ENCODE peak calls at places on chromosomes 12 and 14, in eight cellular contexts. M, N, K, D, O, P, Q and H are unnamed samples.

GRCh38 chr14:20681348-20682126 is 2.8 kb upstream of the RNASE4 start:
- DNase-seq in M (peak), N (peak), K (peak), D (peak), O (peak), P (peak), Q (peak), H (no peak)

GRCh38 chr14:54929556-54929955 is 26.9 kb upstream of the GCH1 start:
- DNase-seq in M (no peak), N (no peak), K (no peak), D (no peak), O (no peak), P (no peak), Q (no peak), H (no peak)

GRCh38 chr14:85165091-85165490 is 364.9 kb upstream of the FLRT2 start:
- DNase-seq in M (no peak), N (no peak), K (no peak), D (no peak), O (no peak), P (no peak), Q (peak), H (no peak)

GRCh38 chr14:87754512-87755223 is 238.3 kb downstream of the GALC start:
- DNase-seq in M (no peak), N (no peak), K (no peak), D (no peak), O (no peak), P (no peak), Q (no peak), H (no peak)

GRCh38 chr14:72565200-72565599 is 328.7 kb downstream of the DPF3 start:
- DNase-seq in M (no peak), N (peak), K (no peak), D (no peak), O (no peak), P (no peak), Q (no peak), H (no peak)

GRCh38 chr12:114662512-114663177 is 21.3 kb downstream of the TBX3 start:
- DNase-seq in M (peak), N (peak), K (peak), D (peak), O (peak), P (no peak), Q (peak), H (peak)

GRCh38 chr12:130423991-130424857 is 86.5 kb downstream of the PIWIL1 start:
- DNase-seq in M (no peak), N (no peak), K (no peak), D (no peak), O (no peak), P (peak), Q (no peak), H (no peak)

GRCh38 chr12:122729583-122730214 is 945 bp downstream of the HCAR1 start:
- DNase-seq in M (no peak), N (no peak), K (no peak), D (no peak), O (no peak), P (no peak), Q (no peak), H (no peak)

GRCh38 chr12:14618990-14619389 is 51.3 kb upstream of the PLBD1 start:
- DNase-seq in M (no peak), N (peak), K (no peak), D (no peak), O (no peak), P (no peak), Q (peak), H (no peak)

GRCh38 chr12:63440063-63440462 is 228.2 kb downstream of the DPY19L2 start:
- DNase-seq in M (no peak), N (no peak), K (no peak), D (no peak), O (no peak), P (no peak), Q (no peak), H (no peak)

GRCh38 chr12:128729628-128730121 is 94.1 kb downstream of the SLC15A4 start:
- DNase-seq in M (no peak), N (no peak), K (no peak), D (no peak), O (no peak), P (no peak), Q (no peak), H (no peak)

GRCh38 chr12:128191380-128191779 is 75.6 kb upstream of the TMEM132C start:
- DNase-seq in M (no peak), N (peak), K (no peak), D (no peak), O (no peak), P (no peak), Q (no peak), H (no peak)

GRCh38 chr12:91890742-91891141 is 254.9 kb downstream of the BTG1 start:
- DNase-seq in M (no peak), N (no peak), K (no peak), D (no peak), O (no peak), P (no peak), Q (no peak), H (no peak)

GRCh38 chr14:39740454-39740853 is 308.2 kb upstream of the FBXO33 start:
- DNase-seq in M (no peak), N (no peak), K (no peak), D (no peak), O (no peak), P (no peak), Q (no peak), H (no peak)

GRCh38 chr12:4274960-4275868 is 1.7 kb downstream of the CCND2 start:
- DNase-seq in M (peak), N (no peak), K (no peak), D (no peak), O (peak), P (peak), Q (no peak), H (no peak)

GRCh38 chr12:120468271-120468845 is 1.2 kb downstream of the SRSF9 start:
- DNase-seq in M (peak), N (peak), K (peak), D (peak), O (peak), P (peak), Q (peak), H (peak)

GRCh38 chr14:91158091-91158790 is 44.4 kb downstream of the DGLUCY start:
- DNase-seq in M (no peak), N (peak), K (peak), D (peak), O (no peak), P (no peak), Q (no peak), H (no peak)

GRCh38 chr14:76514599-76514998 is 138.7 kb downstream of the ESRRB start:
- DNase-seq in M (no peak), N (no peak), K (no peak), D (no peak), O (no peak), P (peak), Q (no peak), H (no peak)

GRCh38 chr12:132806857-132807256 is 21.8 kb downstream of the GOLGA3 start:
- DNase-seq in M (no peak), N (no peak), K (no peak), D (no peak), O (no peak), P (no peak), Q (no peak), H (no peak)

GRCh38 chr12:123532021-123532420 is 1.5 kb downstream of the RILPL1 start:
- DNase-seq in M (no peak), N (no peak), K (no peak), D (no peak), O (no peak), P (no peak), Q (no peak), H (no peak)

GRCh38 chr12:95204141-95204866 is 13.0 kb downstream of the FGD6 start:
- DNase-seq in M (peak), N (no peak), K (peak), D (peak), O (peak), P (no peak), Q (peak), H (peak)

GRCh38 chr12:105235299-105235746 is 651 bp downstream of the APPL2 start:
- DNase-seq in M (no peak), N (no peak), K (no peak), D (no peak), O (no peak), P (no peak), Q (no peak), H (no peak)

GRCh38 chr12:6229823-6230222 is 29.6 kb downstream of the CD9 start:
- DNase-seq in M (peak), N (peak), K (no peak), D (no peak), O (peak), P (peak), Q (peak), H (peak)

GRCh38 chr12:59372971-59373370 is 222.9 kb upstream of the SLC16A7 start:
- DNase-seq in M (no peak), N (peak), K (no peak), D (no peak), O (no peak), P (no peak), Q (no peak), H (no peak)

GRCh38 chr12:125169451-125169850 is 104.2 kb downstream of the AACS start:
- DNase-seq in M (no peak), N (no peak), K (no peak), D (no peak), O (no peak), P (no peak), Q (no peak), H (no peak)

GRCh38 chr14:56810850-56811595 is 744 bp upstream of the OTX2 start:
- DNase-seq in M (no peak), N (no peak), K (no peak), D (no peak), O (no peak), P (no peak), Q (no peak), H (no peak)

GRCh38 chr12:122687091-122687490 is 16.1 kb downstream of the HCAR2 start:
- DNase-seq in M (no peak), N (no peak), K (no peak), D (peak), O (no peak), P (no peak), Q (no peak), H (no peak)

GRCh38 chr14:50964683-50965390 is 20.6 kb upstream of the PYGL start:
- DNase-seq in M (peak), N (peak), K (peak), D (peak), O (peak), P (no peak), Q (peak), H (peak)

GRCh38 chr12:120259418-120260202 is 5.9 kb downstream of the PXN start:
- DNase-seq in M (no peak), N (no peak), K (no peak), D (no peak), O (peak), P (no peak), Q (no peak), H (no peak)

GRCh38 chr12:108306014-108306501 is 33.1 kb downstream of the CMKLR1 start:
- DNase-seq in M (no peak), N (no peak), K (no peak), D (no peak), O (peak), P (no peak), Q (no peak), H (no peak)

GRCh38 chr12:51242896-51243295 is 4.3 kb downstream of the DAZAP2 start:
- DNase-seq in M (no peak), N (no peak), K (no peak), D (no peak), O (no peak), P (no peak), Q (no peak), H (no peak)

GRCh38 chr12:51247523-51248206 is 9.0 kb downstream of the DAZAP2 start:
- DNase-seq in M (no peak), N (no peak), K (no peak), D (no peak), O (no peak), P (no peak), Q (no peak), H (no peak)

GRCh38 chr12:51244269-51244668 is 5.6 kb downstream of the DAZAP2 start:
- DNase-seq in M (no peak), N (no peak), K (no peak), D (no peak), O (no peak), P (no peak), Q (no peak), H (no peak)

GRCh38 chr12:51245476-51246253 is 7.0 kb downstream of the DAZAP2 start:
- DNase-seq in M (no peak), N (no peak), K (no peak), D (no peak), O (no peak), P (no peak), Q (no peak), H (no peak)

DNA sequence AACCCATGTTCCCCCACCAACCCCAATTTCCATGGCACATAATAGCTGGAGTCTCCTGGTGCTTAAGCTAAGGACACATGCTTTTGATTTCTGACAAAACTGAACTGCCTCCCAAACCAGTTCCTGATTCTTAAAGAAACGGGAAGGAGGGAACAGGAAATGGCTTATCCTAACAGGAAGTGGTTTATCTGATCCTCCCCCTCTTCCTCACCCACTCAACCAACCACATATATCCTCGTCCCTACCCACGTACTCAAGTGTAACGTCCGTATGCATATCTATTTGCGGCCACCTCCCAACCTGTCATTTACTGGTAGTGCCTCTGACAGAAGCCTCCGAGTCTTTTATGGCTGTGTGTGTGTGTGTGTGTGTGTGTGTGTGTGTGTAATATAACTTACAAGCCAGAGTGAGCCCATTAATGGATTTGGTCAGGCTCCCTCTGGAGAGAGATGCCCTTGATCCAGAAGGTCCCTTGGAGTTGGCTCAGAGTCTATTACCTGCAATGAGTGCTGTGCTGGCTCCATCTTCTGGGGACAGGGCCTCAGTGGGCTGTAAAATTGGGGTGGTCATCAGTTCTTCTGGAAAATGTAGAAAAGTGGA is 7.7 kb downstream of the DAZAP2 start:
- DNase-seq in M (no peak), N (no peak), K (no peak), D (no peak), O (no peak), P (no peak), Q (no peak), H (no peak)
- TF ChIP-seq POLR2A in M (no peak), N (no peak), K (no peak), D (no peak), O (no peak), P (no peak), Q (no peak), H (no peak)

GRCh38 chr14:103521438-103521961 is 1.1 kb downstream of the CKB start:
- DNase-seq in M (no peak), N (no peak), K (no peak), D (peak), O (no peak), P (peak), Q (no peak), H (no peak)
- TF ChIP-seq POLR2A in M (no peak), N (no peak), K (no peak), D (no peak), O (peak), P (no peak), Q (peak), H (no peak)

GRCh38 chr12:109714913-109715244 is 1.3 kb downstream of the FAM222A start:
- DNase-seq in M (no peak), N (no peak), K (no peak), D (no peak), O (no peak), P (no peak), Q (no peak), H (no peak)

GRCh38 chr12:109711596-109712461 is 1.8 kb upstream of the FAM222A start:
- DNase-seq in M (peak), N (peak), K (no peak), D (peak), O (no peak), P (no peak), Q (no peak), H (no peak)

GRCh38 chr12:109714141-109714912 is 702 bp downstream of the FAM222A start:
- DNase-seq in M (peak), N (peak), K (no peak), D (peak), O (peak), P (peak), Q (peak), H (peak)

GRCh38 chr12:109715310-109716091 is 1.9 kb downstream of the FAM222A start:
- DNase-seq in M (peak), N (peak), K (no peak), D (peak), O (no peak), P (no peak), Q (no peak), H (no peak)

GRCh38 chr12:109713187-109713984 is at the start of gene FAM222A:
- DNase-seq in M (peak), N (peak), K (peak), D (peak), O (peak), P (peak), Q (peak), H (peak)
- TF ChIP-seq POLR2A in M (peak), N (no peak), K (no peak), D (no peak), O (peak), P (no peak), Q (peak), H (peak)

GRCh38 chr14:31320922-31321779 is 99.2 kb downstream of the HEATR5A start:
- DNase-seq in M (peak), N (peak), K (no peak), D (no peak), O (no peak), P (no peak), Q (no peak), H (no peak)
- TF ChIP-seq POLR2A in M (no peak), N (no peak), K (no peak), D (no peak), O (no peak), P (no peak), Q (no peak), H (no peak)

GRCh38 chr14:74491952-74492351 is 1.2 kb downstream of the NPC2 start:
- DNase-seq in M (no peak), N (peak), K (no peak), D (no peak), O (no peak), P (no peak), Q (no peak), H (no peak)

GRCh38 chr14:74488788-74489397 is 4.2 kb downstream of the NPC2 start:
- DNase-seq in M (no peak), N (no peak), K (no peak), D (no peak), O (no peak), P (no peak), Q (no peak), H (peak)

GRCh38 chr14:74495356-74495755 is 1.8 kb downstream of the ISCA2 start:
- DNase-seq in M (no peak), N (no peak), K (no peak), D (no peak), O (no peak), P (no peak), Q (no peak), H (no peak)

GRCh38 chr14:74493343-74494261 is at the start of gene ISCA2:
- DNase-seq in M (peak), N (peak), K (peak), D (peak), O (peak), P (peak), Q (peak), H (peak)

DNA sequence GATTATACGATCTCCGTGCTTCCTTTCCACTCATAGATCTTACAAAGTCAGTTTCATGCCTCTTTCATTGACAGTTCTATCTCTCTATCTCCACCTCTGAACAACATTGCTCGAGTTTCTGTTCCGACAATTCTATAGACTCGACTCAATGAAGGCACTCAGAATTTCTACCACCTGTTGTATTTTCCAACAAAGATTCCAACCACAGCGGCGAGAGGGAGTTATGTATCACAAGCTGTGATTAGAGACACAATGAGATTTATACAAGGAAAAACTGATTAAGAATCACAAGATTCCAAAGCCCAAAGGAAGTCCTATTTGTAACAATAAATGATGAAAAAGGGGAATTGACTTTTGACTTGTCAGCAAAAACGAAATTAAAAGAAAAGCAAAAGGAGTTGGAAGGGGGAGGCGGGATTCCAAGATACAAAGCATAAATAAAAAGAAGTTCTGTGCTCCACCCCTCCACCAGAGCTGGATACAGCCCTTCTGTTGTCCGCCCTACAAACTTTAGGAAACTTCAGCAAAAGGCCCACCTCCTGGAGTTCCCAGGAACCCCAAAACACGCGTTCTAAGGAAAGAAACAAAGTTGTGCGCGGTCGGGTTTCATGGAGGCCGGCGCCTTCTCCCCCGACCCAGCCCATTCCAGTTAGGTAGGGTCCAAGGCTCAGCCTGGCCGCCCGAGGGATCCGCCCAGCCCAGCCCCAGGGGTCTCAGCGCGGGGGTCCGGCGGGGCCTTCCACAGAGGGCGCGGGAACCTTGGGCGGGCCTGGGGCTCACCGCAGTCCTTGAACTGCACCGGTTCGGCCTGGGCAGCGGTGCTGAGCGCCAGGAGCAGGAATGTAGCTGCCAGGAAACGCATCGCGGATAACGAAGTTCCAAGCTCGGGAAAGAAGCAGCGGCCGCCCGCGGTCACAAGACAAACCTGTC is at the start of gene NPC2:
- DNase-seq in M (no peak), N (no peak), K (no peak), D (no peak), O (no peak), P (no peak), Q (no peak), H (no peak)
- TF ChIP-seq POLR2A in M (peak), N (peak), K (peak), D (no peak), O (peak), P (no peak), Q (peak), H (peak)